ENCODE peak calls at places on chromosome 1, in eight cellular contexts. M is activated CD4-positive, alpha-beta memory T cell treated with anti-CD3 and anti-CD28 coated beads, Interleukin-2, amount 10 ng/mL, durations not matched to agents 7 days and 5 days; O is endothelial cell; L is NB4; N is midbrain; R is NCI-H1417; B is SJSA1; C is amniotic stem cell. Z is an unnamed sample.

GRCh38 chr1:24871306-24871901 is 58.7 kb downstream of the RUNX3 start:
- DNase-seq in B (no peak), C (no peak), N (no peak), R (no peak), M (no peak), L (no peak), O (no peak), Z (no peak)

GRCh38 chr1:239765163-239765562 is 326.5 kb upstream of the FMN2 start:
- DNase-seq in L (peak), M (no peak), B (no peak), O (no peak), R (no peak), N (no peak), C (no peak), Z (no peak)

GRCh38 chr1:227453962-227454361 is 109.4 kb upstream of the ZNF678 start:
- DNase-seq in L (no peak), M (no peak), R (no peak), B (no peak), N (no peak), O (no peak), C (no peak), Z (no peak)

GRCh38 chr1:186076006-186076405 is 299.0 kb downstream of the TPR start:
- DNase-seq in M (no peak), B (no peak), R (no peak), N (no peak), O (no peak), L (no peak), C (no peak), Z (no peak)

GRCh38 chr1:54640863-54641836 is at the start of gene MROH7:
- DNase-seq in O (no peak), R (no peak), N (no peak), C (no peak), L (no peak), B (no peak), M (no peak), Z (no peak)

GRCh38 chr1:39569034-39569433 is 7.6 kb downstream of the PABPC4 start:
- DNase-seq in B (no peak), L (no peak), N (no peak), M (no peak), C (no peak), O (no peak), R (no peak), Z (no peak)

GRCh38 chr1:212853658-212854057 is 4.4 kb upstream of the FLVCR1 start:
- DNase-seq in R (no peak), M (no peak), C (no peak), L (no peak), B (no peak), O (no peak), N (no peak), Z (no peak)

GRCh38 chr1:211925016-211925415 is 94.5 kb upstream of the LPGAT1 start:
- DNase-seq in N (no peak), O (no peak), C (no peak), R (peak), B (no peak), M (no peak), L (no peak), Z (peak)

GRCh38 chr1:12460911-12461621 is 156.9 kb downstream of the DHRS3 start:
- DNase-seq in C (no peak), B (peak), N (no peak), O (no peak), R (no peak), L (no peak), M (no peak), Z (no peak)

GRCh38 chr1:209896346-209896745 is 41.7 kb upstream of the SYT14 start:
- DNase-seq in M (no peak), B (no peak), O (no peak), N (no peak), L (no peak), R (no peak), C (no peak), Z (no peak)

GRCh38 chr1:5620997-5621396 is 371.2 kb downstream of the NPHP4 start:
- DNase-seq in M (no peak), C (no peak), R (peak), B (no peak), O (peak), N (peak), L (peak), Z (peak)

GRCh38 chr1:39943471-39944290 is 11.3 kb upstream of the MFSD2A start:
- DNase-seq in O (no peak), C (no peak), B (no peak), N (no peak), L (no peak), R (no peak), M (no peak), Z (peak)

GRCh38 chr1:226634156-226634588 is 85.6 kb downstream of the STUM start:
- DNase-seq in M (peak), N (peak), R (peak), L (peak), O (peak), B (peak), C (peak), Z (peak)

GRCh38 chr1:26913754-26914619 is at the start of gene NR0B2:
- DNase-seq in R (peak), B (no peak), N (no peak), O (no peak), M (no peak), C (no peak), L (no peak), Z (peak)

GRCh38 chr1:116515702-116516101 is 55.1 kb downstream of the CD58 start:
- DNase-seq in O (no peak), N (no peak), C (no peak), R (no peak), B (no peak), M (peak), L (peak), Z (no peak)

GRCh38 chr1:31111290-31111951 is 45.9 kb upstream of the PUM1 start:
- DNase-seq in B (no peak), C (no peak), O (no peak), N (no peak), M (no peak), L (peak), R (no peak), Z (no peak)